ENCODE peak calls at places on chromosomes 16 and 17, in ten cellular contexts. A is MM.1S; H is adipocyte; B is T-helper 1 cell; U is stimulated activated CD4-positive, alpha-beta T cell treated with anti-CD3 and anti-CD28 coated beads, TNF-alpha, amount 100 ng/mL, for 1 hour; D is NCI-H510A treated with DMSO at 0.1 percent for 48 hours; X is NCI-H1105; S is activated CD8-positive, alpha-beta T cell treated with anti-CD3 and anti-CD28 coated beads for 36 hours; Y is activated naive CD4-positive, alpha-beta T cell treated with anti-CD3 and anti-CD28 coated beads for 36 hours; J is stimulated activated CD8-positive, alpha-beta memory T cell treated with anti-CD3 and anti-CD28 coated beads, Interleukin-7, amount 100 ng/mL, for 1 hour. R is an unnamed sample.

GRCh38 chr16:53814791-53815190 is 110.8 kb downstream of the FTO start:
- DNase-seq in A (no peak), H (no peak), B (no peak), U (no peak), D (no peak), X (no peak), S (no peak), Y (no peak), J (no peak), R (no peak)

GRCh38 chr17:63985387-63986140 is 12.6 kb upstream of the PRR29 start:
- DNase-seq in A (no peak), H (no peak), B (no peak), U (no peak), D (no peak), X (no peak), S (no peak), Y (no peak), J (no peak), R (no peak)

GRCh38 chr16:80938035-80938927 is 68.4 kb downstream of the CMC2 start:
- DNase-seq in A (no peak), H (peak; percentile 92), B (no peak), U (no peak), D (no peak), X (no peak), S (no peak), Y (no peak), J (no peak), R (no peak)

GRCh38 chr17:64269687-64270649 is 6.9 kb upstream of the TEX2 start:
- DNase-seq in A (peak; percentile 55), H (no peak), B (no peak), U (no peak), D (no peak), X (no peak), S (no peak), Y (no peak), J (no peak), R (no peak)

GRCh38 chr16:27362570-27363245 is 39.3 kb upstream of the IL21R start:
- DNase-seq in A (no peak), H (no peak), B (no peak), U (no peak), D (no peak), X (no peak), S (no peak), Y (no peak), J (no peak), R (no peak)

GRCh38 chr17:79154951-79155557 is 80.4 kb downstream of the ENGASE start:
- DNase-seq in A (no peak), H (no peak), B (no peak), U (no peak), D (no peak), X (no peak), S (no peak), Y (no peak), J (no peak), R (no peak)

GRCh38 chr17:80270836-80271235 is 10.2 kb downstream of the RNF213 start:
- DNase-seq in A (no peak), H (peak; percentile 26), B (no peak), U (no peak), D (no peak), X (no peak), S (peak; percentile 61), Y (peak; percentile 52), J (no peak), R (peak; percentile 14)

GRCh38 chr17:68612228-68612922 is 11.2 kb upstream of the FAM20A start:
- DNase-seq in A (no peak), H (no peak), B (no peak), U (no peak), D (no peak), X (no peak), S (no peak), Y (no peak), J (no peak), R (no peak)

GRCh38 chr17:32943647-32944191 is 15.8 kb downstream of the TMEM98 start:
- DNase-seq in A (no peak), H (peak; percentile 96), B (no peak), U (no peak), D (no peak), X (no peak), S (no peak), Y (no peak), J (no peak), R (no peak)

GRCh38 chr16:84712801-84713775 is 13.3 kb downstream of the USP10 start:
- DNase-seq in A (no peak), H (no peak), B (no peak), U (no peak), D (no peak), X (no peak), S (no peak), Y (no peak), J (no peak), R (no peak)

GRCh38 chr16:17578921-17579876 is 108.4 kb upstream of the XYLT1 start:
- DNase-seq in A (peak; percentile 62), H (peak; percentile 95), B (peak; percentile 21), U (no peak), D (peak; percentile 95), X (peak; percentile 40), S (peak; percentile 71), Y (peak; percentile 75), J (peak; percentile 23), R (no peak)

GRCh38 chr17:75044716-75045115 is 2.1 kb downstream of the ATP5PD start:
- DNase-seq in A (no peak), H (no peak), B (no peak), U (no peak), D (no peak), X (no peak), S (no peak), Y (no peak), J (no peak), R (no peak)

GRCh38 chr16:85080923-85081498 is 31.3 kb downstream of the CIBAR2 start:
- DNase-seq in A (no peak), H (no peak), B (no peak), U (no peak), D (no peak), X (no peak), S (no peak), Y (no peak), J (no peak), R (no peak)

GRCh38 chr17:77472837-77473214 is 332.1 kb downstream of the SEC14L1 start:
- DNase-seq in A (peak; percentile 3), H (peak; percentile 21), B (no peak), U (no peak), D (no peak), X (no peak), S (no peak), Y (no peak), J (no peak), R (no peak)

GRCh38 chr16:83215417-83216001 is 588.7 kb downstream of the CDH13 start:
- DNase-seq in A (peak; percentile 11), H (peak; percentile 21), B (peak; percentile 14), U (no peak), D (no peak), X (no peak), S (peak; percentile 64), Y (peak; percentile 62), J (peak; percentile 2), R (no peak)

GRCh38 chr16:9049241-9049640 is 42.2 kb upstream of the HAPSTR1 start:
- DNase-seq in A (no peak), H (peak; percentile 88), B (no peak), U (no peak), D (no peak), X (no peak), S (no peak), Y (no peak), J (no peak), R (no peak)

GRCh38 chr16:13507530-13507929 is 412.4 kb upstream of the ERCC4 start:
- DNase-seq in A (no peak), H (no peak), B (no peak), U (no peak), D (no peak), X (no peak), S (no peak), Y (no peak), J (no peak), R (no peak)

GRCh38 chr17:72812823-72813222 is 279.7 kb downstream of the SLC39A11 start:
- DNase-seq in A (no peak), H (no peak), B (no peak), U (no peak), D (no peak), X (no peak), S (no peak), Y (no peak), J (no peak), R (no peak)

GRCh38 chr16:66649636-66650205 is 45.2 kb downstream of the CMTM3 start:
- DNase-seq in A (no peak), H (no peak), B (no peak), U (no peak), D (no peak), X (no peak), S (no peak), Y (no peak), J (no peak), R (no peak)

GRCh38 chr16:81502396-81503060 is 57.9 kb downstream of the CMIP start:
- DNase-seq in A (no peak), H (no peak), B (no peak), U (no peak), D (no peak), X (no peak), S (no peak), Y (no peak), J (no peak), R (no peak)

GRCh38 chr16:8720080-8720966 is 45.9 kb downstream of the ABAT start:
- DNase-seq in A (no peak), H (no peak), B (no peak), U (no peak), D (peak; percentile 78), X (peak; percentile 88), S (no peak), Y (no peak), J (no peak), R (no peak)

R was measured in activated CD4-positive, CD25-positive, alpha-beta regulatory T cell.